ENCODE peak calls at places on chromosome 1, in six cellular contexts. One of them, this sample, is unnamed.

GRCh38 chr1:217881131-217881543 is 250.0 kb downstream of the SPATA17 start:
- DNase-seq in pancreas: no peak
- DNase-seq in uterus: no peak
- DNase-seq in kidney epithelial cell: no peak
- DNase-seq in AG09309: no peak
- DNase-seq in lung: no peak
- DNase-seq in this sample: no peak

GRCh38 chr1:213622365-213623087 is 365.2 kb upstream of the PROX1 start:
- DNase-seq in pancreas: no peak
- DNase-seq in uterus: no peak
- DNase-seq in kidney epithelial cell: no peak
- DNase-seq in AG09309: no peak
- DNase-seq in lung: no peak
- DNase-seq in this sample: no peak

GRCh38 chr1:84603941-84604830 is 29.9 kb upstream of the CTBS start:
- DNase-seq in pancreas: no peak
- DNase-seq in uterus: peak; percentile 53
- DNase-seq in kidney epithelial cell: no peak
- DNase-seq in AG09309: peak; percentile 92
- DNase-seq in lung: no peak
- DNase-seq in this sample: peak; percentile 84

GRCh38 chr1:24098907-24099637 is 12.9 kb downstream of the MYOM3 start:
- DNase-seq in pancreas: peak; percentile 13
- DNase-seq in uterus: no peak
- DNase-seq in kidney epithelial cell: no peak
- DNase-seq in AG09309: no peak
- DNase-seq in lung: no peak
- DNase-seq in this sample: no peak

GRCh38 chr1:31667065-31667785 is 22.5 kb upstream of the PEF1 start:
- DNase-seq in pancreas: no peak
- DNase-seq in uterus: no peak
- DNase-seq in kidney epithelial cell: no peak
- DNase-seq in AG09309: no peak
- DNase-seq in lung: no peak
- DNase-seq in this sample: no peak

GRCh38 chr1:89114662-89115061 is 11.3 kb downstream of the GBP2 start:
- DNase-seq in pancreas: no peak
- DNase-seq in uterus: no peak
- DNase-seq in kidney epithelial cell: no peak
- DNase-seq in AG09309: no peak
- DNase-seq in lung: no peak
- DNase-seq in this sample: no peak

GRCh38 chr1:158972841-158973240 is 36.9 kb upstream of the IFI16 start:
- DNase-seq in pancreas: no peak
- DNase-seq in uterus: no peak
- DNase-seq in kidney epithelial cell: no peak
- DNase-seq in AG09309: no peak
- DNase-seq in lung: no peak
- DNase-seq in this sample: no peak

GRCh38 chr1:108881369-108881768 is 4.6 kb downstream of the GPSM2 start:
- DNase-seq in pancreas: no peak
- DNase-seq in uterus: no peak
- DNase-seq in kidney epithelial cell: no peak
- DNase-seq in AG09309: no peak
- DNase-seq in lung: no peak
- DNase-seq in this sample: no peak

GRCh38 chr1:9700340-9700739 is 48.8 kb downstream of the PIK3CD start:
- DNase-seq in pancreas: no peak
- DNase-seq in uterus: no peak
- DNase-seq in kidney epithelial cell: peak; percentile 92
- DNase-seq in AG09309: peak; percentile 50
- DNase-seq in lung: no peak
- DNase-seq in this sample: peak; percentile 83

GRCh38 chr1:66788231-66788939 is 12.7 kb downstream of the INSL5 start:
- DNase-seq in pancreas: no peak
- DNase-seq in uterus: no peak
- DNase-seq in kidney epithelial cell: no peak
- DNase-seq in AG09309: no peak
- DNase-seq in lung: no peak
- DNase-seq in this sample: no peak

GRCh38 chr1:169043823-169044222 is 62.7 kb upstream of the ATP1B1 start:
- DNase-seq in pancreas: no peak
- DNase-seq in uterus: no peak
- DNase-seq in kidney epithelial cell: no peak
- DNase-seq in AG09309: no peak
- DNase-seq in lung: no peak
- DNase-seq in this sample: no peak
- H3K4me3 ChIP-seq in pancreas: no peak overlapping the region
- H3K4me3 ChIP-seq in uterus: no peak overlapping the region
- H3K4me3 ChIP-seq in kidney epithelial cell: no peak overlapping the region
- H3K4me3 ChIP-seq in AG09309: no peak overlapping the region
- H3K4me3 ChIP-seq in lung: no peak overlapping the region
- H3K4me3 ChIP-seq in this sample: no peak overlapping the region

GRCh38 chr1:20383631-20384030 is 93.0 kb downstream of the VWA5B1 start:
- DNase-seq in pancreas: no peak
- DNase-seq in uterus: no peak
- DNase-seq in kidney epithelial cell: no peak
- DNase-seq in AG09309: no peak
- DNase-seq in lung: no peak
- DNase-seq in this sample: no peak
- H3K4me3 ChIP-seq in pancreas: no peak overlapping the region
- H3K4me3 ChIP-seq in uterus: no peak overlapping the region
- H3K4me3 ChIP-seq in kidney epithelial cell: no peak overlapping the region
- H3K4me3 ChIP-seq in AG09309: no peak overlapping the region
- H3K4me3 ChIP-seq in lung: no peak overlapping the region
- H3K4me3 ChIP-seq in this sample: no peak overlapping the region

GRCh38 chr1:54120698-54121481 is 31.9 kb downstream of the CDCP2 start:
- DNase-seq in pancreas: no peak
- DNase-seq in uterus: no peak
- DNase-seq in kidney epithelial cell: no peak
- DNase-seq in AG09309: no peak
- DNase-seq in lung: no peak
- DNase-seq in this sample: no peak
- H3K4me3 ChIP-seq in pancreas: no peak overlapping the region
- H3K4me3 ChIP-seq in uterus: no peak overlapping the region
- H3K4me3 ChIP-seq in kidney epithelial cell: no peak overlapping the region
- H3K4me3 ChIP-seq in AG09309: peak overlapping the region; percentile 11
- H3K4me3 ChIP-seq in lung: no peak overlapping the region
- H3K4me3 ChIP-seq in this sample: peak overlapping the region; percentile 31

GRCh38 chr1:241896670-241896962 is 48.6 kb downstream of the EXO1 start:
- DNase-seq in pancreas: no peak
- DNase-seq in uterus: no peak
- DNase-seq in kidney epithelial cell: no peak
- DNase-seq in AG09309: no peak
- DNase-seq in lung: no peak
- DNase-seq in this sample: no peak

GRCh38 chr1:241899211-241899610 is 51.2 kb downstream of the EXO1 start:
- DNase-seq in pancreas: no peak
- DNase-seq in uterus: no peak
- DNase-seq in kidney epithelial cell: no peak
- DNase-seq in AG09309: no peak
- DNase-seq in lung: no peak
- DNase-seq in this sample: no peak

GRCh38 chr1:241900381-241900780 is 52.4 kb downstream of the EXO1 start:
- DNase-seq in pancreas: no peak
- DNase-seq in uterus: no peak
- DNase-seq in kidney epithelial cell: no peak
- DNase-seq in AG09309: no peak
- DNase-seq in lung: no peak
- DNase-seq in this sample: no peak

DNA sequence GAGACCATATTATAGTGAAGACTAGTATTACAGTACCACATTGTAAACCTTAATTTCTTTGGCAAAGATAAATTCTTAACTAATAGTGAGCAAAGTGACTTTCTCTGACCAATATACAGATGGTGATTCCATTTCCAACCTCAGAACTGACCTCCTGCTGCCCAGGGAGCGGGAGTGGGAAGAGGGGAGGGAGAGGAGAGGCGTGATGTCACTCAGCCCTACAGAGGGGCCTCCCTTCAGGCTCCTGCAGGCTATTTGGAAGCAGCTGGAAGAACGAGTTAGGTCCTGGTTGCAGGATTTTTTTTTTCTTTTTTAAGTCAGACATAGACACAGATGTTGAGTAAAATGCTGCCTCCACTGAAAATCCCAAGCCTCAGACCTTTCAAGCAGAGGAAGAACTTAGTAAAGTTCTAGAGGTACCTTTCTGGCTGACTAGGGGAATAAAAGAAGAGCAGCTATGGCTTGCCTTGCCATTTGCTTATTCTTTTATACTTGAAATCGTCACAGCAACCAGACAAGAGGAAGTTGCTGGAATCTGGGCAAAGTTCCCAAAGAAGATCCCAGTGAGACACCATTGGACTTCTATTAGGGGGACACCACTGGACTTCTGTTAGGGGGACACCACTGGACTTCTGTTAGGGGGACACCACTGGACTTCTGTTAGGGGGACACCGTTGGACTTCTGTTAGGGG is 54.5 kb downstream of the EXO1 start:
- DNase-seq in pancreas: no peak
- DNase-seq in uterus: no peak
- DNase-seq in kidney epithelial cell: no peak
- DNase-seq in AG09309: no peak
- DNase-seq in lung: no peak
- DNase-seq in this sample: peak; percentile 3
- H3K4me3 ChIP-seq in pancreas: no peak overlapping the region
- H3K4me3 ChIP-seq in uterus: no peak overlapping the region
- H3K4me3 ChIP-seq in kidney epithelial cell: no peak overlapping the region
- H3K4me3 ChIP-seq in AG09309: no peak overlapping the region
- H3K4me3 ChIP-seq in lung: no peak overlapping the region
- H3K4me3 ChIP-seq in this sample: no peak overlapping the region

GRCh38 chr1:210697185-210697584 is 368.5 kb downstream of the HHAT start:
- DNase-seq in pancreas: no peak
- DNase-seq in uterus: no peak
- DNase-seq in kidney epithelial cell: no peak
- DNase-seq in AG09309: no peak
- DNase-seq in lung: no peak
- DNase-seq in this sample: no peak
- H3K4me3 ChIP-seq in pancreas: no peak overlapping the region
- H3K4me3 ChIP-seq in uterus: no peak overlapping the region
- H3K4me3 ChIP-seq in kidney epithelial cell: no peak overlapping the region
- H3K4me3 ChIP-seq in AG09309: no peak overlapping the region
- H3K4me3 ChIP-seq in lung: no peak overlapping the region
- H3K4me3 ChIP-seq in this sample: no peak overlapping the region

GRCh38 chr1:228245111-228245510 is 37.3 kb downstream of the OBSCN start:
- DNase-seq in pancreas: no peak
- DNase-seq in uterus: no peak
- DNase-seq in kidney epithelial cell: no peak
- DNase-seq in AG09309: no peak
- DNase-seq in lung: no peak
- DNase-seq in this sample: no peak
- H3K4me3 ChIP-seq in pancreas: no peak overlapping the region
- H3K4me3 ChIP-seq in uterus: no peak overlapping the region
- H3K4me3 ChIP-seq in kidney epithelial cell: no peak overlapping the region
- H3K4me3 ChIP-seq in AG09309: no peak overlapping the region
- H3K4me3 ChIP-seq in lung: no peak overlapping the region
- H3K4me3 ChIP-seq in this sample: no peak overlapping the region

This sample was measured in brain microvascular endothelial cell.